ENCODE peak calls at places on chromosomes 7 and 10, in seven cellular contexts. P, Z, L, M, E, K and O are unnamed samples.
A peak's percentile ranks its signal among the peaks of the same experiment; 100 is the strongest.

GRCh38 chr10:3287566-3288445 is 115.2 kb upstream of the PITRM1 start:
- DNase-seq in Z (no peak), E (peak; percentile 65), K (no peak), L (peak; percentile 61), M (no peak), P (no peak), O (no peak)

GRCh38 chr7:69395072-69395714 is 203.1 kb upstream of the AUTS2 start:
- DNase-seq in K (no peak), Z (no peak), E (no peak), M (no peak), P (no peak), L (peak; percentile 10), O (no peak)

GRCh38 chr10:91652364-91652763 is 19.5 kb upstream of the PPP1R3C start:
- DNase-seq in P (peak; percentile 17), K (no peak), L (no peak), M (no peak), E (no peak), Z (no peak), O (no peak)

GRCh38 chr10:101007915-101008822 is 8.6 kb downstream of the LZTS2 start:
- DNase-seq in E (no peak), L (no peak), M (no peak), P (no peak), Z (no peak), K (no peak), O (no peak)

GRCh38 chr7:29035044-29035740 is 77.1 kb upstream of the TRIL start:
- DNase-seq in M (no peak), P (no peak), K (no peak), L (no peak), Z (no peak), E (no peak), O (no peak)

GRCh38 chr10:123395906-123396305 is 241.7 kb downstream of the BUB3 start:
- DNase-seq in L (no peak), Z (no peak), K (no peak), E (no peak), P (no peak), M (no peak), O (no peak)

GRCh38 chr10:33631991-33632390 is 297.5 kb upstream of the NRP1 start:
- DNase-seq in K (no peak), Z (no peak), M (no peak), L (no peak), E (no peak), P (no peak), O (no peak)

GRCh38 chr7:32378991-32379390 is 111.2 kb downstream of the LSM5 start:
- DNase-seq in Z (no peak), E (no peak), L (no peak), M (no peak), K (no peak), P (no peak), O (no peak)

GRCh38 chr7:133691727-133692450 is 435.3 kb upstream of the LRGUK start:
- DNase-seq in L (no peak), K (no peak), P (no peak), M (no peak), E (no peak), Z (no peak), O (no peak)

GRCh38 chr7:82443044-82443800 is at the start of gene CACNA2D1:
- DNase-seq in L (peak; percentile 12), K (peak; percentile 29), M (peak; percentile 69), E (peak; percentile 78), P (no peak), Z (no peak), O (peak; percentile 20)

GRCh38 chr7:150339369-150339768 is 2.1 kb downstream of the RARRES2 start:
- DNase-seq in K (no peak), Z (no peak), P (no peak), M (no peak), L (no peak), E (no peak), O (no peak)